ENCODE peak calls at places on chromosomes 1 and 21, in nine cellular contexts. One of them, this sample, is unnamed.

GRCh38 chr1:15328245-15328784 is 81.3 kb downstream of the FHAD1 start:
- DNase-seq in sigmoid colon: no peak
- DNase-seq in ovary: no peak
- DNase-seq in H1: no peak
- DNase-seq in upper lobe of left lung: no peak
- DNase-seq in kidney epithelial cell: no peak
- DNase-seq in A549: no peak
- DNase-seq in cardiac fibroblast: no peak
- DNase-seq in astrocyte of the spinal cord: no peak
- DNase-seq in this sample: no peak

GRCh38 chr1:112064344-112064743 is 74.9 kb upstream of the KCND3 start:
- DNase-seq in astrocyte of the spinal cord: no peak
- DNase-seq in cardiac fibroblast: no peak
- DNase-seq in A549: no peak
- DNase-seq in kidney epithelial cell: no peak
- DNase-seq in sigmoid colon: no peak
- DNase-seq in H1: no peak
- DNase-seq in upper lobe of left lung: no peak
- DNase-seq in ovary: no peak
- DNase-seq in this sample: peak

GRCh38 chr1:40641601-40642242 is 23.8 kb downstream of the RIMS3 start:
- DNase-seq in cardiac fibroblast: no peak
- DNase-seq in astrocyte of the spinal cord: no peak
- DNase-seq in H1: no peak
- DNase-seq in sigmoid colon: no peak
- DNase-seq in kidney epithelial cell: no peak
- DNase-seq in upper lobe of left lung: peak
- DNase-seq in A549: no peak
- DNase-seq in ovary: no peak
- DNase-seq in this sample: no peak

GRCh38 chr1:167447521-167448136 is 70.7 kb downstream of the CD247 start:
- DNase-seq in A549: peak
- DNase-seq in astrocyte of the spinal cord: no peak
- DNase-seq in kidney epithelial cell: no peak
- DNase-seq in sigmoid colon: no peak
- DNase-seq in ovary: no peak
- DNase-seq in upper lobe of left lung: no peak
- DNase-seq in H1: no peak
- DNase-seq in cardiac fibroblast: no peak
- DNase-seq in this sample: peak

GRCh38 chr1:65440915-65441314 is 20.4 kb downstream of the LEPR start:
- DNase-seq in ovary: no peak
- DNase-seq in cardiac fibroblast: peak
- DNase-seq in kidney epithelial cell: no peak
- DNase-seq in astrocyte of the spinal cord: no peak
- DNase-seq in A549: no peak
- DNase-seq in sigmoid colon: no peak
- DNase-seq in H1: no peak
- DNase-seq in upper lobe of left lung: no peak
- DNase-seq in this sample: no peak

GRCh38 chr1:53617382-53618217 is 121.4 kb downstream of the GLIS1 start:
- DNase-seq in kidney epithelial cell: no peak
- DNase-seq in sigmoid colon: peak
- DNase-seq in H1: no peak
- DNase-seq in cardiac fibroblast: no peak
- DNase-seq in upper lobe of left lung: no peak
- DNase-seq in ovary: no peak
- DNase-seq in astrocyte of the spinal cord: peak
- DNase-seq in A549: no peak
- DNase-seq in this sample: no peak

GRCh38 chr21:38813143-38813542 is 7.4 kb downstream of the ETS2 start:
- DNase-seq in cardiac fibroblast: no peak
- DNase-seq in kidney epithelial cell: no peak
- DNase-seq in ovary: no peak
- DNase-seq in sigmoid colon: no peak
- DNase-seq in astrocyte of the spinal cord: no peak
- DNase-seq in A549: no peak
- DNase-seq in H1: no peak
- DNase-seq in upper lobe of left lung: no peak
- DNase-seq in this sample: no peak

GRCh38 chr1:221701570-221702186 is 40.2 kb downstream of the DUSP10 start:
- DNase-seq in sigmoid colon: no peak
- DNase-seq in astrocyte of the spinal cord: no peak
- DNase-seq in H1: no peak
- DNase-seq in upper lobe of left lung: no peak
- DNase-seq in ovary: no peak
- DNase-seq in A549: no peak
- DNase-seq in kidney epithelial cell: no peak
- DNase-seq in cardiac fibroblast: no peak
- DNase-seq in this sample: no peak

DNA sequence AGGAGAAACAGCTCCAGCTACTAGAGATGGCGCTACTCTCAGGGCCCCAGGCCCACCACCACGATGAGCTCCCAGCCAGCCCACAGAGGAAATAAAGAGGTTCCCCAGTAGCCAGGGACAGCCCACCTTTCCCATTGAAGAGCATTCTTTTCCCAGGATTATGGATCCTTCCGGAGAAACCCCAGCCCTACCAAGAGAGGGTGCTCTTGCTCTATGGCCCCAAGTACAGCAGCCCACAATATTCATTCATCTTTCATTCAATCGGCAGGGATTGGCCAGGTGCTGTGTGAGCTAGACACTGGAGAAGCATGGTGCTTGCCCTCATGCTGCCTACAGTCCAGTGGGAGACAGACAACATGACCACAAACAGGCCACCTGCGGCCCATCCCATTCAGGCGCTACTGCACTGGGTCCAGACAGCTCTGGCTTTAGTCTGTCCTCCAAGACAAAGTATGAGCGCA is 29.9 kb downstream of the PMVK start:
- DNase-seq in upper lobe of left lung: no peak
- DNase-seq in A549: peak
- DNase-seq in H1: no peak
- DNase-seq in sigmoid colon: peak
- DNase-seq in cardiac fibroblast: peak
- DNase-seq in astrocyte of the spinal cord: no peak
- DNase-seq in ovary: no peak
- DNase-seq in kidney epithelial cell: no peak
- DNase-seq in this sample: no peak
- TF ChIP-seq CTCF in upper lobe of left lung: no peak
- TF ChIP-seq CTCF in A549: peak
- TF ChIP-seq CTCF in H1: peak
- TF ChIP-seq CTCF in sigmoid colon: no peak
- TF ChIP-seq CTCF in cardiac fibroblast: peak
- TF ChIP-seq CTCF in astrocyte of the spinal cord: peak
- TF ChIP-seq CTCF in ovary: no peak
- TF ChIP-seq CTCF in kidney epithelial cell: peak
- TF ChIP-seq CTCF in this sample: peak

GRCh38 chr1:89720839-89721238 is 87.9 kb downstream of the LRRC8C start:
- DNase-seq in ovary: no peak
- DNase-seq in sigmoid colon: no peak
- DNase-seq in H1: no peak
- DNase-seq in upper lobe of left lung: no peak
- DNase-seq in A549: no peak
- DNase-seq in astrocyte of the spinal cord: no peak
- DNase-seq in cardiac fibroblast: no peak
- DNase-seq in kidney epithelial cell: no peak
- DNase-seq in this sample: no peak

GRCh38 chr1:89721351-89721750 is 88.4 kb downstream of the LRRC8C start:
- DNase-seq in A549: no peak
- DNase-seq in astrocyte of the spinal cord: peak
- DNase-seq in ovary: no peak
- DNase-seq in cardiac fibroblast: peak
- DNase-seq in upper lobe of left lung: no peak
- DNase-seq in sigmoid colon: no peak
- DNase-seq in H1: no peak
- DNase-seq in kidney epithelial cell: no peak
- DNase-seq in this sample: peak

GRCh38 chr1:89715677-89716076 is 82.8 kb downstream of the LRRC8C start:
- DNase-seq in A549: no peak
- DNase-seq in ovary: no peak
- DNase-seq in astrocyte of the spinal cord: no peak
- DNase-seq in H1: no peak
- DNase-seq in upper lobe of left lung: no peak
- DNase-seq in cardiac fibroblast: no peak
- DNase-seq in sigmoid colon: no peak
- DNase-seq in kidney epithelial cell: no peak
- DNase-seq in this sample: no peak

GRCh38 chr1:89723144-89723543 is 90.2 kb downstream of the LRRC8C start:
- DNase-seq in cardiac fibroblast: no peak
- DNase-seq in astrocyte of the spinal cord: no peak
- DNase-seq in upper lobe of left lung: no peak
- DNase-seq in A549: no peak
- DNase-seq in sigmoid colon: no peak
- DNase-seq in kidney epithelial cell: no peak
- DNase-seq in ovary: no peak
- DNase-seq in H1: no peak
- DNase-seq in this sample: no peak

DNA sequence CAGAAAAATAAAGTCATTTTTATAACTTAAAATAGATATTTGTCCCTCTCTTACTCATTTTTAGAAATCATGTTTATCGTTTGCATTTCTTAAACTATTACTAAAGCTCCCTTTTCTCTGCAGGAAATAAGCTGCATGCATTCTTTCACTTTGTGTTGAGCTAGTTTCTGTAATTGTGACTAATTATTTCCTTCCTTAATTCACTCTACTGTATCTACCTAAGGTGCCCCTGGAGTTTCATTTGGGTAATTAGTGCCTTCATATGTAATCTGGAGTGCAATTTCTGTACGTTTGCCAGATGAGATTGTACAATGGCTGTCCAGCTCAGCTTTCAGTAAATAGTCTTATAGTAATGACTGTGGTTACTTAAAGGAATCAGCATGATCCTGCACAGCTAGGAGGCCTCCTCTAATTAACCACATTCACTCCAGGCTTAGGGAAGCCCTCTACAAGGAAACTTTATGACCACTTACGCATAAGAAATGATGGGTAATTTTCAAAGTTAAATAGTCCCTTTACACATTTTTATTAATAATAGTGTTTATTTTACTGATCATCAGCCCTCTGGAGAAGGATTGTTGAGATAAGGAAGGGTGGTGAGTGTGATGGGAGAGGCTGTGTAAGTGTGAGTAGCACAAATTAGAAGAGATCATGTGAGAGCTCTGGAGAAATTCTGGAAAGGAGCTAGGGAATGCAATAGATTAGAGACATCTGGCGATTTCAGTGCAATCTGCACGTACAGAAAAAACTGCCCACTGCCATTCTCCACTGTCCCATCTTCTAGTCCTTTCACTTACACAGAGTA is 86.8 kb downstream of the LRRC8C start:
- DNase-seq in H1: no peak
- DNase-seq in cardiac fibroblast: peak
- DNase-seq in upper lobe of left lung: no peak
- DNase-seq in kidney epithelial cell: no peak
- DNase-seq in ovary: no peak
- DNase-seq in A549: no peak
- DNase-seq in astrocyte of the spinal cord: no peak
- DNase-seq in sigmoid colon: no peak
- DNase-seq in this sample: peak
- H3K4me3 ChIP-seq in H1: no peak
- H3K4me3 ChIP-seq in cardiac fibroblast: no peak
- H3K4me3 ChIP-seq in upper lobe of left lung: no peak
- H3K4me3 ChIP-seq in kidney epithelial cell: no peak
- H3K4me3 ChIP-seq in ovary: no peak
- H3K4me3 ChIP-seq in A549: no peak
- H3K4me3 ChIP-seq in astrocyte of the spinal cord: no peak
- H3K4me3 ChIP-seq in sigmoid colon: no peak
- H3K4me3 ChIP-seq in this sample: peak

GRCh38 chr1:39380036-39380435 is 111.4 kb upstream of the BMP8A start:
- DNase-seq in A549: no peak
- DNase-seq in ovary: no peak
- DNase-seq in astrocyte of the spinal cord: no peak
- DNase-seq in cardiac fibroblast: no peak
- DNase-seq in H1: no peak
- DNase-seq in upper lobe of left lung: no peak
- DNase-seq in kidney epithelial cell: no peak
- DNase-seq in sigmoid colon: no peak
- DNase-seq in this sample: no peak

GRCh38 chr1:39376656-39377055 is 114.8 kb upstream of the BMP8A start:
- DNase-seq in astrocyte of the spinal cord: no peak
- DNase-seq in A549: no peak
- DNase-seq in cardiac fibroblast: no peak
- DNase-seq in ovary: no peak
- DNase-seq in upper lobe of left lung: no peak
- DNase-seq in sigmoid colon: no peak
- DNase-seq in H1: no peak
- DNase-seq in kidney epithelial cell: no peak
- DNase-seq in this sample: no peak

GRCh38 chr1:39379187-39379586 is 112.2 kb upstream of the BMP8A start:
- DNase-seq in astrocyte of the spinal cord: no peak
- DNase-seq in cardiac fibroblast: no peak
- DNase-seq in kidney epithelial cell: no peak
- DNase-seq in A549: no peak
- DNase-seq in H1: no peak
- DNase-seq in upper lobe of left lung: no peak
- DNase-seq in ovary: no peak
- DNase-seq in sigmoid colon: no peak
- DNase-seq in this sample: no peak

GRCh38 chr1:39381839-39382238 is 109.6 kb upstream of the BMP8A start:
- DNase-seq in A549: no peak
- DNase-seq in H1: no peak
- DNase-seq in cardiac fibroblast: peak
- DNase-seq in upper lobe of left lung: no peak
- DNase-seq in ovary: no peak
- DNase-seq in astrocyte of the spinal cord: peak
- DNase-seq in kidney epithelial cell: no peak
- DNase-seq in sigmoid colon: peak
- DNase-seq in this sample: no peak

DNA sequence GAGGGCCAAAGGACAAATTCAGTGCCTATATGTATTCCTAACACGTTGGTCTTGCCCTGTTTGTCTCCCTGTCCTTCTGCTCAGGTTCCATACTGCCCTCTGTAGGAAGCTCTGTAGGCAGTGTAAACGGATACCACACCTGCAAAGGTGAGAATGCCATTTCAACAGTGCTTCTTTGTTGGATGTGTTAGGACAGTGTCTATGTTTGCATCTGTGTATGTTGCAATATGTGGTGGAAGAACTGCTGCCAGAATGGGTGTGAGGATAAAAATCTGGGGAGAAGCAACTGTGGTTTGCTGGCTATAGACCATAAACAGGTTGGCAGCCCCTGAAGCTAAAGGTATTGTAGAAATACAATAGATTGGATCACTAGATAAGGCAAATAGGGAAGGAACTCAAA is 113.1 kb upstream of the BMP8A start:
- DNase-seq in astrocyte of the spinal cord: no peak
- DNase-seq in sigmoid colon: no peak
- DNase-seq in A549: peak
- DNase-seq in cardiac fibroblast: no peak
- DNase-seq in H1: no peak
- DNase-seq in upper lobe of left lung: no peak
- DNase-seq in kidney epithelial cell: no peak
- DNase-seq in ovary: no peak
- DNase-seq in this sample: peak
- TF ChIP-seq CTCF in astrocyte of the spinal cord: peak
- TF ChIP-seq CTCF in sigmoid colon: no peak
- TF ChIP-seq CTCF in A549: peak
- TF ChIP-seq CTCF in cardiac fibroblast: peak
- TF ChIP-seq CTCF in H1: peak
- TF ChIP-seq CTCF in upper lobe of left lung: no peak
- TF ChIP-seq CTCF in kidney epithelial cell: peak
- TF ChIP-seq CTCF in ovary: no peak
- TF ChIP-seq CTCF in this sample: peak

GRCh38 chr1:231334079-231334666 is 3.5 kb downstream of the EXOC8 start:
- DNase-seq in upper lobe of left lung: no peak
- DNase-seq in H1: no peak
- DNase-seq in sigmoid colon: no peak
- DNase-seq in astrocyte of the spinal cord: no peak
- DNase-seq in kidney epithelial cell: no peak
- DNase-seq in cardiac fibroblast: no peak
- DNase-seq in A549: no peak
- DNase-seq in ovary: no peak
- DNase-seq in this sample: peak

GRCh38 chr1:231329483-231329882 is 8.2 kb downstream of the EXOC8 start:
- DNase-seq in H1: no peak
- DNase-seq in cardiac fibroblast: no peak
- DNase-seq in kidney epithelial cell: no peak
- DNase-seq in upper lobe of left lung: no peak
- DNase-seq in astrocyte of the spinal cord: no peak
- DNase-seq in A549: no peak
- DNase-seq in ovary: no peak
- DNase-seq in sigmoid colon: no peak
- DNase-seq in this sample: peak

GRCh38 chr1:231335663-231336602 is 1.7 kb downstream of the EXOC8 start:
- DNase-seq in astrocyte of the spinal cord: no peak
- DNase-seq in upper lobe of left lung: no peak
- DNase-seq in kidney epithelial cell: no peak
- DNase-seq in sigmoid colon: no peak
- DNase-seq in A549: no peak
- DNase-seq in cardiac fibroblast: no peak
- DNase-seq in ovary: no peak
- DNase-seq in H1: no peak
- DNase-seq in this sample: peak

GRCh38 chr1:231334952-231335351 is 2.7 kb downstream of the EXOC8 start:
- DNase-seq in kidney epithelial cell: no peak
- DNase-seq in H1: no peak
- DNase-seq in astrocyte of the spinal cord: no peak
- DNase-seq in cardiac fibroblast: no peak
- DNase-seq in A549: no peak
- DNase-seq in upper lobe of left lung: no peak
- DNase-seq in ovary: no peak
- DNase-seq in sigmoid colon: no peak
- DNase-seq in this sample: no peak

GRCh38 chr1:231332761-231333160 is 4.9 kb downstream of the EXOC8 start:
- DNase-seq in astrocyte of the spinal cord: no peak
- DNase-seq in kidney epithelial cell: no peak
- DNase-seq in cardiac fibroblast: no peak
- DNase-seq in upper lobe of left lung: no peak
- DNase-seq in A549: no peak
- DNase-seq in H1: no peak
- DNase-seq in sigmoid colon: no peak
- DNase-seq in ovary: no peak
- DNase-seq in this sample: no peak
- H3K4me3 ChIP-seq in astrocyte of the spinal cord: no peak
- H3K4me3 ChIP-seq in kidney epithelial cell: no peak
- H3K4me3 ChIP-seq in cardiac fibroblast: no peak
- H3K4me3 ChIP-seq in upper lobe of left lung: no peak
- H3K4me3 ChIP-seq in A549: no peak
- H3K4me3 ChIP-seq in H1: no peak
- H3K4me3 ChIP-seq in sigmoid colon: no peak
- H3K4me3 ChIP-seq in ovary: no peak
- H3K4me3 ChIP-seq in this sample: no peak